ENCODE peak calls at places on chromosomes 3 and 15, in nine cellular contexts. I is body of pancreas, J is stomach, X is sigmoid colon, D is NB4, K is ovary, V is transverse colon, C is esophagus muscularis mucosa, B is lower leg skin. N is an unnamed sample.

GRCh38 chr15:44137750-44138149 is 57.3 kb downstream of the FRMD5 start:
- DNase-seq in X (no peak), V (peak), D (no peak), K (no peak), C (no peak), J (no peak), I (no peak), B (no peak), N (no peak)

GRCh38 chr3:115975353-115975752 is 352.0 kb downstream of the GAP43 start:
- DNase-seq in B (no peak), X (no peak), V (no peak), J (no peak), C (no peak), D (no peak), I (no peak), K (no peak), N (no peak)

GRCh38 chr15:85485956-85486567 is 105.7 kb downstream of the AKAP13 start:
- DNase-seq in C (no peak), V (peak), J (peak), I (peak), X (no peak), K (peak), D (peak), B (no peak), N (no peak)

GRCh38 chr3:11530153-11530721 is 113.5 kb downstream of the VGLL4 start:
- DNase-seq in X (peak), I (no peak), J (no peak), K (peak), B (no peak), V (no peak), D (no peak), C (no peak), N (no peak)

GRCh38 chr3:139198929-139199328 is 144.9 kb upstream of the MRPS22 start:
- DNase-seq in V (no peak), D (peak), X (no peak), J (no peak), C (peak), I (no peak), B (no peak), K (no peak), N (no peak)

GRCh38 chr3:111324142-111324541 is 217.9 kb upstream of the CD96 start:
- DNase-seq in V (no peak), D (no peak), X (no peak), C (no peak), K (no peak), B (no peak), I (no peak), J (no peak), N (no peak)

GRCh38 chr15:74995779-74996765 is 709 bp downstream of the SCAMP5 start:
- DNase-seq in D (no peak), J (peak), K (peak), I (peak), X (no peak), B (no peak), C (no peak), V (peak), N (peak)

GRCh38 chr15:91073768-91074167 is 26.3 kb upstream of the SV2B start:
- DNase-seq in K (no peak), I (no peak), J (no peak), C (no peak), B (no peak), D (no peak), V (no peak), X (no peak), N (no peak)

GRCh38 chr15:27059610-27060202 is 88.7 kb downstream of the GABRG3 start:
- DNase-seq in B (no peak), I (peak), V (no peak), J (no peak), C (no peak), K (no peak), D (peak), X (no peak), N (no peak)

GRCh38 chr3:189903562-189904250 is 217.0 kb downstream of the P3H2 start:
- DNase-seq in B (no peak), I (no peak), X (no peak), V (peak), J (no peak), K (no peak), D (no peak), C (no peak), N (no peak)

GRCh38 chr3:149460123-149460522 is 14.4 kb upstream of the TM4SF4 start:
- DNase-seq in V (no peak), I (peak), X (no peak), B (no peak), K (peak), C (peak), J (no peak), D (no peak), N (no peak)

GRCh38 chr3:57512174-57512573 is 32.0 kb downstream of the DNAH12 start:
- DNase-seq in B (no peak), V (no peak), K (no peak), C (no peak), I (no peak), X (no peak), J (no peak), D (no peak), N (no peak)

GRCh38 chr3:189239616-189240015 is 67.8 kb downstream of the TPRG1 start:
- DNase-seq in I (no peak), J (no peak), K (no peak), D (no peak), B (no peak), C (no peak), V (no peak), X (no peak), N (no peak)

GRCh38 chr3:158573714-158574113 is 2.7 kb downstream of the MLF1 start:
- DNase-seq in V (no peak), I (no peak), K (no peak), D (peak), C (no peak), J (no peak), X (no peak), B (no peak), N (no peak)

GRCh38 chr3:158571969-158572765 is 1.2 kb downstream of the MLF1 start:
- DNase-seq in J (no peak), I (no peak), D (no peak), B (no peak), X (no peak), C (no peak), V (no peak), K (peak), N (no peak)

GRCh38 chr3:158572766-158573060 is 1.7 kb downstream of the MLF1 start:
- DNase-seq in D (no peak), X (no peak), J (no peak), I (no peak), K (no peak), V (no peak), B (peak), C (no peak), N (no peak)

GRCh38 chr3:158570999-158571702 is at the start of gene MLF1:
- DNase-seq in B (peak), J (peak), V (peak), K (peak), X (peak), I (peak), D (no peak), C (peak), N (peak)

GRCh38 chr3:158574646-158575045 is 3.7 kb downstream of the MLF1 start:
- DNase-seq in D (no peak), V (no peak), J (no peak), X (no peak), B (no peak), C (no peak), I (no peak), K (no peak), N (no peak)
- TF ChIP-seq CTCF in D (no peak), V (no peak), J (no peak), X (no peak), B (no peak), C (no peak), I (no peak), K (no peak), N (no peak)

GRCh38 chr3:155428558-155428957 is 135.1 kb upstream of the STRIT1 start:
- DNase-seq in D (no peak), J (no peak), V (no peak), C (peak), I (no peak), K (no peak), X (no peak), B (no peak), N (no peak)
- TF ChIP-seq POLR2A in D (no peak), J (no peak), V (no peak), C (no peak), I (no peak), K (no peak), X (no peak), B (no peak), N (no peak)

DNA sequence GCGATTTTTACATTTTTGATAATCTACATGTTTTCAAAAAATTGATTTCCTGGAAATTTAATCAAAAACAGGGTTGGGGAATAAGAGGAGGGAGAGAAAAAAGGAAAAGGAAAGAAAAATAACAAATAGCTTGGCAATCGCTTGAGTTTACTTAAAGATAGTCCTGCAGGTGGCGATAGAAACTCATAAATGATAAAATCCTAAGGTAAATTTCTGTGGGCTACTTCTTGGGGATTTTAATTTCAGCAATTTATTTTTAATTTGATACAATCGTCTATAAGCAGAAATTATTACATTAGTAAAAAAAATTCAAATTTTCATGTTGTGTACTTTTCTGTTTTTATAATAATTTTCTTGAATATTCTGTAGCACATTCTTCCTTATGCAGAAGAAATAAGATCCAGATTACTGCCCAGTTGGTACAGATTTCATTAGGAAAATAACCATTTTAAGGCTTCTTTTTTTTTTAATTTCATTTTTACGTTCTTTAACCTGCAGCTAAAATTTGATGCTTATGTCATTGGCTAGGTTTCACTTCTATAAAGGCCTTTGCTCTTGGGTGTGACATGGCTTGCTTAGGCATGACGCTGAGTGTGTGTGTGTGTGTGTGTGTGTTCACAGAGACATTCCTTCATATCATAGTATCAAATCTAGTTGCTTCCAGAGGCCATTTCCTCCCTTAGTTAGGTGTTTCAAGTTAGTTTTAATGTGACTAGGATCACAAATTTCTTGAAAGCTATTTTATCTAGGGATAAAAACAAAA is 181.8 kb downstream of the MCTP2 start:
- DNase-seq in J (no peak), I (no peak), K (no peak), C (no peak), B (no peak), X (no peak), V (peak), D (peak), N (no peak)
- TF ChIP-seq CTCF in J (no peak), I (peak), K (no peak), C (peak), B (no peak), X (peak), V (peak), D (no peak), N (peak)

DNA sequence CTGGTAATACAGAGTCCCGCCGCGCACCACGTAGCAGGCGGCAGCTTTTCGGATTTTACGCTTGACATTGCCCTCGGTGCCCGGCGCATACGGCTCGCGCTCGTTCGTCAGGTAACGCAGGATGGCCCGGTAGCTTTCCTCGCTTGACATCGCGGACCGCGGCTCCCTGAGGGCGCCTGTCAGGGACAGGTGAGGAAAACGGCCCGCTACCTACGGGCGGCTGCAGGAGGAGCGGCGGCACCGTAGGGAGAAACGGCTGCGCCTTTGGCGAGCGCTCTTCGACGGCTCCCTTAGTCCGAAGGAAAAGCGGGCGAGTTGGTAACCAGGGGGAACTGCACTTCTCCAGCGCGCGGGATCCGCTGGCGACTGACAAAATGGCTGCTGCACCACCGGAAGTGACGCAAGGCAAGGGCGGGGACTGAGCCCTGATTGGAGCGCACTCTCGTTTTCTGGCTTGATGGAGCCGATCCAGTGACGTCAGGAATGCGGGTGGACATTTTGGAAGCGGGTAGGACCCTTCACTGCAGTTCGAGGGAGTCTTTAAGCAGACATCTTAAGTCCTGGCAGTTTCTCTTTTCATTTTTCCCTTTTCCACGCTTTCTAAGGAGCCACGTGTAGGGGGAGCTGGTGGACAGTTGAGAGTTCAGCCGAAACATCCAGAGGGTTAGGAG is at the start of gene ZBTB11:
- DNase-seq in D (peak), X (peak), B (peak), K (peak), I (peak), V (peak), J (peak), C (peak), N (peak)
- TF ChIP-seq POLR2A in D (peak), X (peak), B (no peak), K (peak), I (peak), V (peak), J (no peak), C (peak), N (peak)

DNA sequence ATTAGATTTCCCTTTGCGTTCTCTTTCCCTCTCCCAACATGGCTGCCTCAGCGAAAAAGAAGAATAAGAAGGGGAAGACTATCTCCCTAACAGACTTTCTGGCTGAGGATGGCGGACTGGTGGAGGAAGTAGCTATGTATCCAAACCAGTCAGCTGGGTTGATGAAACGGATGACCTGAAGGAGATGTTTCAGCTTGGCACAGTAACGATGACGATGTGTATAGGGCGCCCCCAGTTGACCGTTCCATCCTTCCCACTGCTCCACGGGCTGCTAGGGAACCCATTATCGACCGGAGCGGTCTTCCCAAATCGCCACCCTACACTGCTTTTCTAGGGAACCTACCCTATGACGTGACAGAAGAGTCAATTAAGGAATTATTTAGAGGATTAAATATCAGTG is 20.1 kb upstream of the PARP14 start:
- DNase-seq in C (no peak), K (no peak), X (no peak), J (no peak), V (no peak), I (no peak), B (no peak), D (peak), N (no peak)
- TF ChIP-seq CTCF in C (no peak), K (no peak), X (no peak), J (no peak), V (no peak), I (no peak), B (no peak), D (no peak), N (no peak)

GRCh38 chr15:28914046-28914445 is 28.3 kb downstream of the APBA2 start:
- DNase-seq in I (no peak), D (no peak), B (peak), K (no peak), C (no peak), J (no peak), X (no peak), V (no peak), N (no peak)
- TF ChIP-seq POLR2A in I (no peak), D (no peak), B (no peak), K (no peak), C (no peak), J (no peak), X (no peak), V (no peak), N (no peak)

DNA sequence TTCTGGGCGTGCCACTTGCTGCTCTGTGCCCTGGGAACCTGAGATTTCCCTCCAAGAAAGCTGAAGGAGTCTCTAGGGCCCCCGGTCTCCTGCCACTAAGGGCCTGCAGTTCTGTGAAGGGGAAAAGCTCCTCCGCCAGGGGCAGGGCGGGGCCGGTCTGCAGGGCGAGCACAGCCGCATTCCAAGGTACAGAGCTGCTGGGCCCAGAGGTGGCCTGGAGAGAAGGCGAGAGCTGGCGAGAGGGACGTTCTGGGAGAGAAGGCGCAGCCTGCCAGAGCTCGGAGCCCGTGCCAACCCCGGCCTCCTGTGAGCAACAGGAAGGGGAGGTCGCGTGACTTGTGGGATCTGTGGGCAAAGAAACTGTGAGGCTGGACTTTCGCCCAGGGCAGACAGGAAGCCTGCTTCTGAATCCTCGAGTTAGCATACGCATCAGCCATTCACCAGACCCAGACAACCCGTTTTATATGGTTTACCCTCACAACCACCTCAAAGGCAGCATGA is 500.4 kb downstream of the SHQ1 start:
- DNase-seq in K (no peak), X (peak), J (peak), I (peak), B (peak), V (peak), D (peak), C (no peak), N (peak)
- TF ChIP-seq CTCF in K (no peak), X (no peak), J (no peak), I (no peak), B (no peak), V (peak), D (no peak), C (no peak), N (no peak)

GRCh38 chr3:197298341-197298857 is at the start of gene DLG1:
- DNase-seq in I (peak), K (peak), D (peak), B (peak), V (peak), J (peak), X (peak), C (peak), N (peak)
- TF ChIP-seq POLR2A in I (peak), K (no peak), D (peak), B (no peak), V (peak), J (no peak), X (peak), C (peak), N (peak)

N was measured in Peyer's patch.